ENCODE peak calls at places on chromosomes 6 and 20, in ten cellular contexts. S is mesendoderm; U is adrenal gland; X is sigmoid colon; M is naive thymus-derived CD4-positive, alpha-beta T cell; A is brain microvascular endothelial cell; R is thoracic aorta; N is left ventricle myocardium inferior; D is WERI-Rb-1; K is right cardiac atrium. J is an unnamed sample.

GRCh38 chr6:52503853-52504777 is 72.7 kb downstream of the TRAM2 start:
- DNase-seq in X (peak), U (peak), M (no peak), N (peak), K (peak), R (peak), A (peak), D (peak), S (peak), J (peak)

GRCh38 chr6:291697-292505 is at the start of gene DUSP22:
- DNase-seq in A (peak), R (peak), U (peak), K (peak), M (peak), S (peak), X (peak), N (peak), D (peak), J (peak)

GRCh38 chr6:158697798-158698197 is 47.9 kb downstream of the SYTL3 start:
- DNase-seq in R (no peak), M (no peak), D (no peak), N (no peak), X (no peak), U (no peak), A (no peak), K (no peak), S (no peak), J (no peak)

GRCh38 chr6:159760602-159761057 is 1.2 kb upstream of the ACAT2 start:
- DNase-seq in A (peak), S (peak), N (no peak), X (no peak), U (no peak), M (no peak), D (no peak), R (no peak), K (no peak), J (no peak)

GRCh38 chr6:56527934-56528333 is 114.8 kb downstream of the DST start:
- DNase-seq in D (no peak), U (no peak), X (no peak), R (no peak), M (no peak), K (no peak), N (no peak), A (no peak), S (no peak), J (no peak)

GRCh38 chr20:20711413-20711812 is 1.0 kb downstream of the RALGAPA2 start:
- DNase-seq in M (peak), N (no peak), S (peak), K (no peak), R (no peak), A (no peak), D (peak), U (no peak), X (no peak), J (no peak)

GRCh38 chr6:167781066-167781767 is 45.5 kb upstream of the AFDN start:
- DNase-seq in N (no peak), S (no peak), K (no peak), X (peak), M (no peak), U (no peak), A (no peak), R (no peak), D (no peak), J (no peak)

GRCh38 chr6:55874309-55874708 is 1.1 kb downstream of the BMP5 start:
- DNase-seq in D (no peak), A (no peak), N (no peak), R (no peak), M (no peak), K (no peak), U (no peak), S (no peak), X (no peak), J (no peak)

GRCh38 chr20:21704408-21705385 is 767 bp upstream of the PAX1 start:
- DNase-seq in D (no peak), U (no peak), M (no peak), S (peak), R (no peak), N (no peak), X (no peak), A (no peak), K (no peak), J (no peak)

GRCh38 chr6:112253505-112253841 is 894 bp downstream of the LAMA4 start:
- DNase-seq in D (no peak), S (peak), R (no peak), M (no peak), U (no peak), K (no peak), X (no peak), N (no peak), A (no peak), J (no peak)

GRCh38 chr6:139600313-139600712 is 225.9 kb upstream of the CITED2 start:
- DNase-seq in X (no peak), M (no peak), N (no peak), S (no peak), U (no peak), A (no peak), R (no peak), K (no peak), D (no peak), J (no peak)

GRCh38 chr6:2940010-2940850 is 31.1 kb downstream of the SERPINB6 start:
- DNase-seq in M (peak), R (no peak), D (no peak), X (no peak), A (no peak), K (no peak), U (no peak), S (no peak), N (no peak), J (no peak)

GRCh38 chr6:131745476-131745875 is 34.7 kb upstream of the CTAGE9 start:
- DNase-seq in M (no peak), R (no peak), S (no peak), N (no peak), K (no peak), U (no peak), D (no peak), X (no peak), A (no peak), J (no peak)

GRCh38 chr20:34578040-34578439 is 19.5 kb downstream of the MAP1LC3A start:
- DNase-seq in X (no peak), D (no peak), R (no peak), K (no peak), M (no peak), U (no peak), A (no peak), S (no peak), N (no peak), J (no peak)

GRCh38 chr6:67639161-67639560 is 995.9 kb upstream of the ADGRB3 start:
- DNase-seq in K (no peak), M (no peak), S (no peak), U (no peak), D (no peak), A (peak), R (no peak), X (no peak), N (no peak), J (no peak)

GRCh38 chr20:41889125-41889870 is 271.1 kb upstream of the CHD6 start:
- DNase-seq in K (no peak), M (no peak), A (no peak), N (no peak), S (peak), R (no peak), D (peak), X (no peak), U (no peak), J (no peak)

GRCh38 chr6:73519943-73520687 is 717 bp downstream of the EEF1A1 start:
- DNase-seq in D (peak), X (peak), N (peak), S (peak), M (peak), A (peak), R (peak), K (peak), U (peak), J (peak)

GRCh38 chr6:10401004-10401536 is 13.8 kb downstream of the TFAP2A start:
- DNase-seq in M (no peak), D (no peak), S (peak), A (no peak), N (no peak), K (no peak), X (no peak), R (no peak), U (no peak), J (no peak)

GRCh38 chr20:47568019-47568418 is 66.3 kb downstream of the NCOA3 start:
- DNase-seq in X (peak), K (no peak), U (no peak), D (no peak), R (no peak), M (no peak), A (peak), S (no peak), N (no peak), J (no peak)

GRCh38 chr6:11120273-11121005 is 8.9 kb upstream of the ERVFRD-1 start:
- DNase-seq in N (no peak), A (peak), D (no peak), S (no peak), U (no peak), M (no peak), R (no peak), K (no peak), X (no peak), J (no peak)

GRCh38 chr20:23889775-23890187 is 10.2 kb upstream of the CST5 start:
- DNase-seq in S (peak), D (peak), U (peak), R (no peak), K (peak), X (no peak), N (peak), M (peak), A (peak), J (peak)

GRCh38 chr6:141598487-141598886 is 534.2 kb upstream of the GJE1 start:
- DNase-seq in K (no peak), U (no peak), X (no peak), A (no peak), N (no peak), M (no peak), D (no peak), R (no peak), S (no peak), J (no peak)

GRCh38 chr20:18030020-18030419 is 27.7 kb downstream of the OVOL2 start:
- DNase-seq in U (no peak), X (no peak), S (no peak), N (no peak), D (no peak), A (no peak), K (no peak), M (no peak), R (no peak), J (no peak)

GRCh38 chr6:38150681-38151296 is 331.3 kb downstream of the ZFAND3 start:
- DNase-seq in N (no peak), A (no peak), R (no peak), U (no peak), D (no peak), S (no peak), X (no peak), K (no peak), M (no peak), J (no peak)

GRCh38 chr6:37131104-37131959 is 38.6 kb upstream of the PIM1 start:
- DNase-seq in K (peak), N (peak), D (peak), S (peak), U (no peak), A (no peak), R (peak), X (peak), M (no peak), J (peak)

GRCh38 chr6:26233608-26234420 is 131.2 kb upstream of the BTN3A2 start:
- DNase-seq in A (no peak), U (peak), R (no peak), N (no peak), X (peak), K (peak), S (peak), M (peak), D (no peak), J (no peak)

GRCh38 chr6:43465978-43466377 is 10.6 kb upstream of the DLK2 start:
- DNase-seq in D (no peak), K (no peak), M (no peak), R (no peak), U (no peak), X (no peak), S (no peak), N (no peak), A (no peak), J (no peak)

GRCh38 chr6:8282380-8282779 is 153.0 kb downstream of the SLC35B3 start:
- DNase-seq in M (no peak), K (peak), A (no peak), S (no peak), N (no peak), R (no peak), U (no peak), X (no peak), D (no peak), J (no peak)

GRCh38 chr6:151763303-151763702 is 44.2 kb upstream of the ESR1 start:
- DNase-seq in D (peak), A (peak), N (no peak), S (peak), R (no peak), X (no peak), U (no peak), K (no peak), M (no peak), J (no peak)

GRCh38 chr6:151762817-151763216 is 44.7 kb upstream of the ESR1 start:
- DNase-seq in U (no peak), X (no peak), K (no peak), N (no peak), S (no peak), M (no peak), R (no peak), D (no peak), A (no peak), J (no peak)

GRCh38 chr6:151760486-151760885 is 47.0 kb upstream of the ESR1 start:
- DNase-seq in S (no peak), A (no peak), N (no peak), X (no peak), D (no peak), U (no peak), K (no peak), M (no peak), R (no peak), J (no peak)

GRCh38 chr6:151765444-151765886 is 42.0 kb upstream of the ESR1 start:
- DNase-seq in R (peak), M (peak), A (peak), S (peak), N (no peak), U (peak), X (no peak), K (no peak), D (peak), J (no peak)

GRCh38 chr6:151763938-151764680 is 43.4 kb upstream of the ESR1 start:
- DNase-seq in A (peak), K (peak), M (peak), D (peak), R (peak), N (peak), X (peak), U (peak), S (peak), J (peak)
- H3K27ac ChIP-seq in A (peak), K (peak), M (no peak), D (no peak), R (peak), N (peak), X (no peak), U (peak), S (no peak), J (no peak)

GRCh38 chr6:87879144-87879861 is 168.3 kb upstream of the SPACA1 start:
- DNase-seq in D (no peak), M (no peak), R (no peak), X (no peak), A (no peak), K (no peak), S (no peak), U (no peak), N (no peak), J (no peak)
- H3K4me3 ChIP-seq in D (no peak), M (no peak), R (no peak), X (no peak), A (no peak), K (no peak), S (no peak), U (no peak), N (no peak), J (no peak)

GRCh38 chr6:169073311-169073710 is 180.3 kb downstream of the THBS2 start:
- DNase-seq in U (no peak), M (no peak), D (no peak), S (peak), A (peak), R (no peak), K (no peak), N (no peak), X (no peak), J (no peak)
- H3K27ac ChIP-seq in U (no peak), M (no peak), D (no peak), S (no peak), A (peak), R (peak), K (no peak), N (no peak), X (peak), J (no peak)

DNA sequence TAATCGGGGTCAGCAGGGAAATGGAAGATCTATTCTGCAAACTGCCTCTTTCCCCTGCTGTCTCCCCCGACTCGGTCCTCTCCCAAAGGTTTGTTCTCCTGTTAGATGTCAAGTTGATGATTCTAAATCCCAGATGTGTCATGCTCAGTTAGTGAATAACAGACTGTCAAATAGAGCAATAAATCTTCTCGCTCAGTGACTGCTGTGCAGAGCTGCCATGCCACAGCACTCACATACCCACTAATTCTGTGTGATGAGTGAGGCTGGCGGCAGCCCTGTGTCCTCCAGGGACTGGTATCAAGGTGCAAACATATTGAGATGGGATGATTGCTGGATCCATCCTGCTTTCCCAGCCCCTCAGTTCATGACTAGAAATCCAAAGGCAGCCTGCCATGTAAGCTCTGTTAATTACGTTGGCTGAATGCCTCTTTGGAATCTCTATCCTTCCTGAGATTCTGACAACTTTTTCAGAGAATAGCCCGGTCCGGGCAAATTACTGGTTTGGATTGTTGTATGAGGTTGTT is 103.9 kb downstream of the OLIG3 start:
- DNase-seq in S (no peak), U (no peak), K (no peak), R (no peak), M (no peak), A (no peak), D (no peak), X (no peak), N (no peak), J (no peak)
- H3K4me3 ChIP-seq in S (no peak), U (no peak), K (no peak), R (no peak), M (peak), A (no peak), D (no peak), X (no peak), N (no peak), J (no peak)

J was measured in psoas muscle.